ENCODE peak calls at places on chromosomes 6 and 20, in seven cellular contexts. S is fibroblast of lung; K is heart left ventricle; I is heart right ventricle; W is mammary epithelial cell; Q is GM23248; L is CD8-positive, alpha-beta T cell. O is an unnamed sample. For H3K4me1, the result is how much of the 10 kb centered on the place peaks cover.

GRCh38 chr6:146857960-146858308 is 259.2 kb downstream of the ADGB start:
- DNase-seq in S (no peak), K (no peak), I (no peak), W (no peak), Q (no peak), L (no peak), O (no peak)

GRCh38 chr6:71252960-71253359 is 35.7 kb upstream of the OGFRL1 start:
- DNase-seq in S (no peak), K (no peak), I (no peak), W (no peak), Q (no peak), L (no peak), O (no peak)

GRCh38 chr6:142702501-142703460 is 242.2 kb downstream of the HIVEP2 start:
- DNase-seq in S (no peak), K (peak), I (peak), W (peak), Q (no peak), L (no peak), O (no peak)

GRCh38 chr6:30813623-30814136 is 69.3 kb upstream of the IER3 start:
- DNase-seq in S (peak), K (no peak), I (no peak), W (peak), Q (no peak), L (no peak), O (no peak)

GRCh38 chr6:129317931-129318820 is 391.8 kb downstream of the ARHGAP18 start:
- DNase-seq in S (peak), K (no peak), I (no peak), W (peak), Q (peak), L (no peak), O (no peak)

GRCh38 chr6:5416250-5416649 is 154.9 kb downstream of the FARS2 start:
- DNase-seq in S (no peak), K (no peak), I (no peak), W (no peak), Q (no peak), L (no peak), O (no peak)

GRCh38 chr6:43395822-43396221 is 26.4 kb upstream of the ZNF318 start:
- DNase-seq in S (no peak), K (peak), I (peak), W (no peak), Q (no peak), L (no peak), O (no peak)

GRCh38 chr6:491233-491632 is 99.7 kb downstream of the IRF4 start:
- DNase-seq in S (peak), K (no peak), I (no peak), W (no peak), Q (no peak), L (no peak), O (no peak)

GRCh38 chr6:53611342-53611741 is 54.2 kb downstream of the KLHL31 start:
- DNase-seq in S (peak), K (no peak), I (no peak), W (peak), Q (no peak), L (no peak), O (no peak)

GRCh38 chr6:36949636-36950035 is 4.9 kb upstream of the PI16 start:
- DNase-seq in S (peak), K (no peak), I (no peak), W (peak), Q (peak), L (no peak), O (no peak)

GRCh38 chr6:9563996-9564395 is 850.9 kb downstream of the TFAP2A start:
- DNase-seq in S (peak), K (no peak), I (no peak), W (no peak), Q (peak), L (no peak), O (no peak)

GRCh38 chr6:119482850-119483285 is 133.3 kb upstream of the MAN1A1 start:
- DNase-seq in S (no peak), K (no peak), I (no peak), W (no peak), Q (no peak), L (no peak), O (no peak)

GRCh38 chr20:51902933-51903332 is 100.6 kb upstream of the SALL4 start:
- DNase-seq in S (no peak), K (no peak), I (no peak), W (no peak), Q (no peak), L (no peak), O (no peak)

GRCh38 chr6:108133594-108134179 is 32.1 kb upstream of the NR2E1 start:
- DNase-seq in S (peak), K (peak), I (peak), W (peak), Q (peak), L (no peak), O (no peak)

GRCh38 chr20:50186151-50186885 is 4.3 kb upstream of the CEBPB start:
- DNase-seq in S (peak), K (peak), I (peak), W (peak), Q (peak), L (peak), O (peak)

GRCh38 chr6:37202788-37203491 is 33.0 kb downstream of the PIM1 start:
- DNase-seq in S (no peak), K (no peak), I (no peak), W (no peak), Q (no peak), L (no peak), O (no peak)

GRCh38 chr6:129115491-129115890 is 232.6 kb downstream of the LAMA2 start:
- DNase-seq in S (no peak), K (no peak), I (no peak), W (no peak), Q (no peak), L (no peak), O (no peak)

GRCh38 chr20:61385731-61386130 is 133.7 kb downstream of the CDH4 start:
- DNase-seq in S (no peak), K (no peak), I (no peak), W (no peak), Q (no peak), L (no peak), O (no peak)

GRCh38 chr6:37142047-37142614 is 27.8 kb upstream of the PIM1 start:
- DNase-seq in S (peak), K (no peak), I (no peak), W (no peak), Q (peak), L (no peak), O (no peak)

GRCh38 chr6:41934278-41935189 is 7.1 kb downstream of the CCND3 start:
- DNase-seq in S (no peak), K (no peak), I (no peak), W (no peak), Q (peak), L (no peak), O (no peak)

GRCh38 chr6:142903806-142904205 is 41.2 kb downstream of the HIVEP2 start:
- DNase-seq in S (peak), K (no peak), I (no peak), W (no peak), Q (peak), L (no peak), O (no peak)

GRCh38 chr20:10541668-10542411 is 106.7 kb downstream of the SLX4IP start:
- DNase-seq in S (no peak), K (no peak), I (no peak), W (no peak), Q (no peak), L (no peak), O (no peak)

GRCh38 chr6:30769088-30769852 is 24.9 kb upstream of the IER3 start:
- DNase-seq in S (peak), K (peak), I (no peak), W (peak), Q (peak), L (no peak), O (peak)

GRCh38 chr20:4457566-4458543 is 263.9 kb upstream of the PRND start:
- DNase-seq in S (no peak), K (no peak), I (no peak), W (peak), Q (no peak), L (no peak), O (no peak)

GRCh38 chr6:52108128-52108527 is 20.7 kb upstream of the PKHD1 start:
- DNase-seq in S (no peak), K (no peak), I (no peak), W (no peak), Q (no peak), L (no peak), O (no peak)

GRCh38 chr6:24283043-24283985 is 74.5 kb downstream of the DCDC2 start:
- DNase-seq in S (peak), K (peak), I (peak), W (peak), Q (peak), L (no peak), O (peak)

GRCh38 chr6:1615651-1616420 is 6.1 kb downstream of the FOXC1 start:
- DNase-seq in S (no peak), K (no peak), I (no peak), W (no peak), Q (no peak), L (no peak), O (no peak)

GRCh38 chr6:17454316-17455005 is 61.1 kb downstream of the CAP2 start:
- DNase-seq in S (peak), K (no peak), I (no peak), W (no peak), Q (peak), L (no peak), O (no peak)

GRCh38 chr6:29924287-29924686 is 18.0 kb upstream of the HLA-A start:
- DNase-seq in S (no peak), K (no peak), I (no peak), W (no peak), Q (no peak), L (no peak), O (no peak)

GRCh38 chr20:38973546-38974120 is 11.5 kb downstream of the DHX35 start:
- DNase-seq in S (peak), K (no peak), I (peak), W (peak), Q (peak), L (no peak), O (no peak)

GRCh38 chr6:56911847-56912246 is 43.1 kb upstream of the BEND6 start:
- DNase-seq in S (peak), K (no peak), I (no peak), W (peak), Q (peak), L (no peak), O (peak)

GRCh38 chr6:100726741-100727140 is 154.4 kb downstream of the ASCC3 start:
- DNase-seq in S (peak), K (no peak), I (no peak), W (no peak), Q (peak), L (no peak), O (no peak)

GRCh38 chr6:101876431-101876830 is 482.9 kb downstream of the GRIK2 start:
- DNase-seq in S (no peak), K (no peak), I (no peak), W (no peak), Q (no peak), L (no peak), O (no peak)

GRCh38 chr20:56542489-56543020 is 9.5 kb downstream of the FAM209B start:
- DNase-seq in S (no peak), K (no peak), I (no peak), W (no peak), Q (peak), L (no peak), O (no peak)
- H3K4me1 ChIP-seq in S (under half), K (under half), I (under half), W (under half), Q (under half), L (under half), O (under half)

DNA sequence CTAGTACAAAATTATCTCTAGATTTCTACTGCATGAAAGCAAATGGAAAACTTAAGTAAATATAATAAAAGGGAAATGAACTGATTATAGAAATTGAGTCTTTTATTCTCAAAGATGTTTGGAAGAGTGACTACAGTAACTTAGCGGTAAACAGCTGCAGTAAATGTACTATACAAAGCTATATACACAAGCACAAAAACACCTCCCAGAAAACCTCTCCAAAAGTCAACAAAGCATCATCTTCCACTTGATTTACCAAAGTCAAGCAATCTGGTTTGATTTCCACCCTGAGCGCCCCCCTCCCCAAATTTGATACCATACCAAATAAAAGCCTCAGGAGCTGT is 142.1 kb upstream of the SHLD1 start:
- DNase-seq in S (no peak), K (no peak), I (no peak), W (no peak), Q (no peak), L (no peak), O (no peak)
- H3K4me3 ChIP-seq in S (peak), K (peak), I (no peak), W (peak), Q (peak), L (peak), O (peak)

GRCh38 chr6:107106165-107106564 is 9.2 kb downstream of the BEND3 start:
- DNase-seq in S (no peak), K (no peak), I (no peak), W (no peak), Q (no peak), L (no peak), O (no peak)
- H3K27ac ChIP-seq in S (no peak), K (no peak), I (no peak), W (no peak), Q (no peak), L (no peak), O (no peak)

DNA sequence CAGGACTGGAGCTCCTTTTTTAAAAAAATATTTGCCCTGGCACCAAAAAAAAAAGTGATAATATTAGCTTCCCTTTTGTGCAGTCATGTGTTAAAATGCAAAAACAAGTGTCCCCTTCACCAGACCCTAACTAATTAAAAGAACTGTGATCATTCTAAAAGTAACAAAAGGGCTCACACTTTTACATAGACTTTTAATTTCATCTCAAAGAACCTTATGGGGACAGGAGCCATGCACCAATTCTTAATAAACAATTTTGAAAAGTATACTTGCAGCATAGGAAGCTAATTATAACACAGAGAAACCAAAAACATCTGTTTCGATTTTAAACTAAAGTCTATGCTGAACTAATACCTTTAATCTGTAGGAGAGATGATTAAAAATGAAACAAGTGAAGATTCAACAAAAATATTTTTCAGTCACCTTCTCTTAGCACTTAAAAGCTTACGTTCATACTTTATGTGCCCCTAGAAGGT is 17.3 kb downstream of the STX7 start:
- DNase-seq in S (no peak), K (no peak), I (no peak), W (no peak), Q (no peak), L (no peak), O (no peak)
- H3K4me1 ChIP-seq in S (under half), K (under half), I (under half), W (under half), Q (under half), L (under half), O (under half)

GRCh38 chr6:22146581-22147468 is 150.0 kb downstream of the PRL start:
- DNase-seq in S (peak), K (no peak), I (peak), W (no peak), Q (peak), L (no peak), O (no peak)
- H3K4me3 ChIP-seq in S (no peak), K (peak), I (no peak), W (no peak), Q (peak), L (peak), O (no peak)

GRCh38 chr6:82397962-82398692 is 34.5 kb downstream of the TPBG start:
- DNase-seq in S (peak), K (no peak), I (no peak), W (peak), Q (peak), L (no peak), O (peak)

DNA sequence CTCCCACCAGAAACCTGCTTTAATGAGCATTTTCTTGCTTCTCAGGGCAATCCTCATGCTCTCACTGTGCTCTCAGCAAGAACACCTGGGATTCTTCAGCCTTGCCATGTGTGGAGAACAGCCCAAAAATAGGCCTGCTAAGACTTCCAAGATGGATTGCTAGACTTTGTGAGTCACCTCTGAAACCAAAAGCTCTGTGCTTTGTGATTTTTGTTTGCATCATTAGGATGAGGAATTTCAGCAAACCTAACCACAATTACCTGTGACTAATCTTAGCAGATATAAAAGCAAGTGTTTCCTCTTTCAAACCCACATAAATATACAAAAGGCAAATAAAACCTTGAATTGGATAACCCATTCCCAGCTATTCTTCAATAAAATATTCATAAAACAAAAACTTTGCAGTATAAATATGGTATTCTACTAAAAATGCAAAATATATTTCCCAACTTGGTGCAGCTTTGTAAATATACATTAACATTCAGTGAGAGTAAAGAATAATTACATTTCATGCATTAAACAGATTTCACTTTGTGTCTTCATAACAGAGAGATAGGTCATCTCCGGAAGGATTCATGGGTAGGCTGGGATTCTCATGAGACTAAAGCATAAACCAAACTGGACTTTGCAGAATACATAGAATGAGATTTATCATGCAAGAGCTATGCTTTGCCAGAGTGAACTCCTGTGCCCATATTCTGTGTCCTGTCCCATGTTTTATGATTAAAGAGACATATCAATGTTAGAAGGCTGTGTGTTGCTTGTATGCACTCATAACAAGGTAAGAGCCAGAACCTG is 33.5 kb downstream of the TPBG start:
- DNase-seq in S (peak), K (no peak), I (no peak), W (peak), Q (peak), L (no peak), O (peak)
- H3K27ac ChIP-seq in S (no peak), K (no peak), I (no peak), W (peak), Q (peak), L (no peak), O (no peak)

O was measured in Panc1.